ENCODE peak calls at places on chromosome 22, in nine cellular contexts. E is upper lobe of right lung, A is endothelial cell, B is iPS DF 19.7, Q is chondrocyte, L is midbrain, X is activated T-helper 1 cell treated with Interleukin-2 at 50 U/mL for 16 hours, I is uterus, Y is T-cell. J is an unnamed sample.

GRCh38 chr22:44638966-44639739 is 62.9 kb upstream of the PRR5 start:
- DNase-seq in E (peak; percentile 59), A (no peak), B (no peak), Q (peak; percentile 82), L (peak; percentile 36), X (no peak), I (no peak), Y (no peak), J (no peak)

GRCh38 chr22:46738961-46739870 is 1.2 kb upstream of the CERK start:
- DNase-seq in E (no peak), A (no peak), B (no peak), Q (no peak), L (no peak), X (peak; percentile 70), I (no peak), Y (peak; percentile 13), J (no peak)

GRCh38 chr22:38719196-38719595 is 13.5 kb downstream of the GTPBP1 start:
- DNase-seq in E (no peak), A (no peak), B (no peak), Q (no peak), L (no peak), X (no peak), I (no peak), Y (no peak), J (no peak)

GRCh38 chr22:23251445-23252093 is 71.3 kb downstream of the BCR start:
- DNase-seq in E (no peak), A (no peak), B (no peak), Q (no peak), L (no peak), X (no peak), I (no peak), Y (no peak), J (no peak)

GRCh38 chr22:36386351-36386899 is 1.3 kb downstream of the MYH9 start:
- DNase-seq in E (peak; percentile 79), A (no peak), B (no peak), Q (no peak), L (no peak), X (no peak), I (no peak), Y (no peak), J (no peak)

GRCh38 chr22:45318558-45319318 is 9.0 kb downstream of the FAM118A start:
- DNase-seq in E (no peak), A (no peak), B (no peak), Q (no peak), L (no peak), X (no peak), I (no peak), Y (peak; percentile 56), J (no peak)

GRCh38 chr22:19492504-19493174 is 12.9 kb downstream of the CDC45 start:
- DNase-seq in E (no peak), A (no peak), B (no peak), Q (no peak), L (no peak), X (no peak), I (no peak), Y (no peak), J (no peak)

GRCh38 chr22:43263645-43264514 is 76.9 kb upstream of the TTLL12 start:
- DNase-seq in E (no peak), A (no peak), B (no peak), Q (no peak), L (no peak), X (peak; percentile 71), I (peak; percentile 42), Y (peak; percentile 73), J (no peak)

GRCh38 chr22:24433868-24434471 is 6.6 kb downstream of the ADORA2A start:
- DNase-seq in E (peak; percentile 55), A (no peak), B (no peak), Q (peak; percentile 86), L (no peak), X (no peak), I (no peak), Y (no peak), J (no peak)

GRCh38 chr22:46374663-46375474 is 39.4 kb downstream of the TRMU start:
- DNase-seq in E (peak; percentile 88), A (no peak), B (no peak), Q (no peak), L (no peak), X (no peak), I (no peak), Y (no peak), J (no peak)

GRCh38 chr22:49833340-49834007 is 5.8 kb upstream of the BRD1 start:
- DNase-seq in E (no peak), A (no peak), B (no peak), Q (no peak), L (no peak), X (no peak), I (no peak), Y (no peak), J (no peak)

GRCh38 chr22:43501951-43502874 is 90.4 kb downstream of the MPPED1 start:
- DNase-seq in E (no peak), A (no peak), B (no peak), Q (peak; percentile 91), L (no peak), X (no peak), I (no peak), Y (no peak), J (no peak)

GRCh38 chr22:45911601-45912271 is 65.2 kb downstream of the WNT7B start:
- DNase-seq in E (peak; percentile 90), A (no peak), B (no peak), Q (no peak), L (no peak), X (no peak), I (no peak), Y (no peak), J (no peak)

J was measured in iPS DF 6.9.